ENCODE peak calls at places on chromosomes 5 and 9, in six cellular contexts. One of them, this sample, is unnamed. For H4K20me1 and H3K9me3, the result is how much of the 10 kb centered on the place peaks cover.

GRCh38 chr9:9924369-9924768 is 688.4 kb downstream of the PTPRD start:
- DNase-seq in PC-9: no peak
- DNase-seq in IMR-90: no peak
- DNase-seq in endothelial cell of umbilical vein: no peak
- DNase-seq in fibroblast of lung: no peak
- DNase-seq in PC-3: no peak
- DNase-seq in this sample: no peak

GRCh38 chr9:119998614-119999013 is 581.4 kb downstream of the CDK5RAP2 start:
- DNase-seq in PC-9: no peak
- DNase-seq in IMR-90: no peak
- DNase-seq in endothelial cell of umbilical vein: no peak
- DNase-seq in fibroblast of lung: no peak
- DNase-seq in PC-3: no peak
- DNase-seq in this sample: no peak

GRCh38 chr9:16321461-16322119 is 548.9 kb downstream of the BNC2 start:
- DNase-seq in PC-9: no peak
- DNase-seq in IMR-90: peak
- DNase-seq in endothelial cell of umbilical vein: peak
- DNase-seq in fibroblast of lung: peak
- DNase-seq in PC-3: peak
- DNase-seq in this sample: no peak

GRCh38 chr5:41193462-41194166 is 19.7 kb downstream of the C6 start:
- DNase-seq in PC-9: no peak
- DNase-seq in IMR-90: peak
- DNase-seq in endothelial cell of umbilical vein: peak
- DNase-seq in fibroblast of lung: peak
- DNase-seq in PC-3: peak
- DNase-seq in this sample: peak

GRCh38 chr9:109424618-109425017 is 73.5 kb downstream of the PTPN3 start:
- DNase-seq in PC-9: no peak
- DNase-seq in IMR-90: no peak
- DNase-seq in endothelial cell of umbilical vein: no peak
- DNase-seq in fibroblast of lung: no peak
- DNase-seq in PC-3: no peak
- DNase-seq in this sample: no peak

GRCh38 chr5:136907371-136907770 is 542.0 kb upstream of the TRPC7 start:
- DNase-seq in PC-9: no peak
- DNase-seq in IMR-90: no peak
- DNase-seq in endothelial cell of umbilical vein: no peak
- DNase-seq in fibroblast of lung: no peak
- DNase-seq in PC-3: no peak
- DNase-seq in this sample: no peak

GRCh38 chr9:97958812-97959511 is 21.0 kb upstream of the HEMGN start:
- DNase-seq in PC-9: no peak
- DNase-seq in IMR-90: peak
- DNase-seq in endothelial cell of umbilical vein: no peak
- DNase-seq in fibroblast of lung: peak
- DNase-seq in PC-3: no peak
- DNase-seq in this sample: no peak

GRCh38 chr9:115261656-115262081 is 143.7 kb upstream of the TNC start:
- DNase-seq in PC-9: no peak
- DNase-seq in IMR-90: peak
- DNase-seq in endothelial cell of umbilical vein: no peak
- DNase-seq in fibroblast of lung: peak
- DNase-seq in PC-3: peak
- DNase-seq in this sample: no peak

GRCh38 chr9:36823934-36824333 is 210.1 kb downstream of the PAX5 start:
- DNase-seq in PC-9: no peak
- DNase-seq in IMR-90: no peak
- DNase-seq in endothelial cell of umbilical vein: no peak
- DNase-seq in fibroblast of lung: no peak
- DNase-seq in PC-3: no peak
- DNase-seq in this sample: no peak

GRCh38 chr9:136385015-136385414 is 11.5 kb upstream of the CARD9 start:
- DNase-seq in PC-9: no peak
- DNase-seq in IMR-90: no peak
- DNase-seq in endothelial cell of umbilical vein: no peak
- DNase-seq in fibroblast of lung: no peak
- DNase-seq in PC-3: no peak
- DNase-seq in this sample: no peak

GRCh38 chr5:93503598-93504067 is 77.4 kb downstream of the NR2F1-AS1 start:
- DNase-seq in PC-9: peak
- DNase-seq in IMR-90: peak
- DNase-seq in endothelial cell of umbilical vein: peak
- DNase-seq in fibroblast of lung: peak
- DNase-seq in PC-3: peak
- DNase-seq in this sample: peak

GRCh38 chr5:119470851-119471451 is 18.7 kb downstream of the HSD17B4 start:
- DNase-seq in PC-9: no peak
- DNase-seq in IMR-90: peak
- DNase-seq in endothelial cell of umbilical vein: peak
- DNase-seq in fibroblast of lung: peak
- DNase-seq in PC-3: peak
- DNase-seq in this sample: peak

GRCh38 chr9:92971776-92972175 is 24.5 kb downstream of the FGD3 start:
- DNase-seq in PC-9: no peak
- DNase-seq in IMR-90: no peak
- DNase-seq in endothelial cell of umbilical vein: no peak
- DNase-seq in fibroblast of lung: no peak
- DNase-seq in PC-3: no peak
- DNase-seq in this sample: no peak

GRCh38 chr9:92971121-92971520 is 23.8 kb downstream of the FGD3 start:
- DNase-seq in PC-9: no peak
- DNase-seq in IMR-90: no peak
- DNase-seq in endothelial cell of umbilical vein: no peak
- DNase-seq in fibroblast of lung: no peak
- DNase-seq in PC-3: no peak
- DNase-seq in this sample: no peak

GRCh38 chr9:92969516-92970466 is 22.5 kb downstream of the FGD3 start:
- DNase-seq in PC-9: no peak
- DNase-seq in IMR-90: no peak
- DNase-seq in endothelial cell of umbilical vein: no peak
- DNase-seq in fibroblast of lung: no peak
- DNase-seq in PC-3: no peak
- DNase-seq in this sample: no peak

GRCh38 chr9:92968081-92968480 is 20.8 kb downstream of the FGD3 start:
- DNase-seq in PC-9: no peak
- DNase-seq in IMR-90: no peak
- DNase-seq in endothelial cell of umbilical vein: no peak
- DNase-seq in fibroblast of lung: no peak
- DNase-seq in PC-3: no peak
- DNase-seq in this sample: no peak

DNA sequence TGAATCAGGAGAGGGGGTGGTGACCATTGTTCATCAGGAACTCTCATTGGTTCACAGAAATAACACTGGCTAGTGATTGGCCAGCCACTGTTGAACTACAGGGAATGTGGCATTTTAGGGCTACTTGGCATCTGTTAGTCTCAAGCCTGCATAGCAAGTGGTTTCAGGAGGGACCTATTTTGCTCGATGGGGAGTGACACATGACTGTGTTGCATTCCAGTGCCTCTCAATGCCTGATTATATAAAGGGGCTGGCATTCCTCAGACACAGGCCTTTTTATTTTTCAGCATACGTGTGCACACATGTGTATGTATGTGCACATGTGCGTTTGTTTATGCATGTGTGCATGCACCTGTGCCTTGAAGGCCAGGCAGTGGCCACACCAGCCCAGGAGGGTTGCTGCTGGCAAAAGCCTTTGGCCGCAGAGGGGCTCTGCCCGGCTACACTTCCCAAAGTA is 23.2 kb downstream of the FGD3 start:
- DNase-seq in PC-9: peak
- DNase-seq in IMR-90: peak
- DNase-seq in endothelial cell of umbilical vein: no peak
- DNase-seq in fibroblast of lung: peak
- DNase-seq in PC-3: peak
- DNase-seq in this sample: no peak
- H4K20me1 ChIP-seq in PC-9: under half
- H4K20me1 ChIP-seq in IMR-90: under half
- H4K20me1 ChIP-seq in endothelial cell of umbilical vein: under half
- H4K20me1 ChIP-seq in fibroblast of lung: under half
- H4K20me1 ChIP-seq in PC-3: under half
- H4K20me1 ChIP-seq in this sample: under half

DNA sequence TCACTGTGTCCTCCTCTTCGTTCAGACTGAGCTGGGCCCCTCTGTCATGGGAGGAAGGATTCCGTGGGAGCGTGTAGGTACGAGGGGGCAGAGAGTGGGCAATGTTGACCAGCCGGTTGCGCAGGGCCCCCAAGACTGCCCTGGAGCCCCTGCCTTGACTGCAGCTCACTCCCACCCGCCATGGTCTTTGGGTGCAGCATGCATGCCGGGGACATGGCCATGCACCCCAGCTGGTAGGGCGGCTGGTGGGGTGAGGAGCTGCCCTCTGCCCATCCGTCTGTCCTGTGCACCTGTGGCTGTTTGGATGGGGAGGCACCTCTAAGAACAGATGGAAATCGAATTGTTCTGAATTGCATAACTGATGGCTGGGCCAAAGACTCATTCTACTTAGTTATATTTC is 42.6 kb upstream of the NPR3 start:
- DNase-seq in PC-9: no peak
- DNase-seq in IMR-90: no peak
- DNase-seq in endothelial cell of umbilical vein: no peak
- DNase-seq in fibroblast of lung: no peak
- DNase-seq in PC-3: no peak
- DNase-seq in this sample: no peak
- H3K9me3 ChIP-seq in PC-9: under half
- H3K9me3 ChIP-seq in IMR-90: under half
- H3K9me3 ChIP-seq in endothelial cell of umbilical vein: under half
- H3K9me3 ChIP-seq in fibroblast of lung: under half
- H3K9me3 ChIP-seq in PC-3: under half
- H3K9me3 ChIP-seq in this sample: under half

DNA sequence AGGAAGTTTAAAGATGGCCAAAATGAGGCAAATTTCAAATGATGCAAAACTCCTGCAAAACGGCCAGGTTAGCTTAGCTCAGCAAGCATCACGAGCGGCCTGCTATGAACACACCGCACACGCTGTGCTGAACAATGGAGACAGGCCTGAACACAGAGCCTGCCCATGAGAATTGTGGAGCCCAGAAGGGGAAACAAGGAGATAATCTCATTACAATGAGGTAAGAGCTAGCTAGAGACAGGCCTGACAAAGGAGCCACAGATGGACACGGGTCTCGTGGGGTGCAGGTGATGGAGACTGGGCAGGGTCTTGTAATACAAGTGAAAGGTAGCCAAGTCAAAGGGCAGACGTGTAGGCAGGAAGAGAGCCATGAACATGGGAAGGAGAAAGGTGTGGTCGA is 50.2 kb downstream of the PSMB7 start:
- DNase-seq in PC-9: no peak
- DNase-seq in IMR-90: no peak
- DNase-seq in endothelial cell of umbilical vein: no peak
- DNase-seq in fibroblast of lung: no peak
- DNase-seq in PC-3: no peak
- DNase-seq in this sample: no peak
- H4K20me1 ChIP-seq in PC-9: half or more
- H4K20me1 ChIP-seq in IMR-90: half or more
- H4K20me1 ChIP-seq in endothelial cell of umbilical vein: under half
- H4K20me1 ChIP-seq in fibroblast of lung: under half
- H4K20me1 ChIP-seq in PC-3: half or more
- H4K20me1 ChIP-seq in this sample: under half

GRCh38 chr5:141371572-141372475 is 1.8 kb downstream of the PCDHGB3 start:
- DNase-seq in PC-9: no peak
- DNase-seq in IMR-90: no peak
- DNase-seq in endothelial cell of umbilical vein: no peak
- DNase-seq in fibroblast of lung: no peak
- DNase-seq in PC-3: no peak
- DNase-seq in this sample: no peak

GRCh38 chr5:141374627-141375026 is 936 bp downstream of the PCDHGA6 start:
- DNase-seq in PC-9: no peak
- DNase-seq in IMR-90: no peak
- DNase-seq in endothelial cell of umbilical vein: no peak
- DNase-seq in fibroblast of lung: no peak
- DNase-seq in PC-3: no peak
- DNase-seq in this sample: no peak

GRCh38 chr5:141369994-141370848 is at the start of gene PCDHGB3:
- DNase-seq in PC-9: no peak
- DNase-seq in IMR-90: peak
- DNase-seq in endothelial cell of umbilical vein: peak
- DNase-seq in fibroblast of lung: peak
- DNase-seq in PC-3: no peak
- DNase-seq in this sample: no peak

GRCh38 chr5:141373673-141374317 is at the start of gene PCDHGA6:
- DNase-seq in PC-9: no peak
- DNase-seq in IMR-90: peak
- DNase-seq in endothelial cell of umbilical vein: peak
- DNase-seq in fibroblast of lung: peak
- DNase-seq in PC-3: no peak
- DNase-seq in this sample: no peak
- H3K9me3 ChIP-seq in PC-9: under half
- H3K9me3 ChIP-seq in IMR-90: half or more
- H3K9me3 ChIP-seq in endothelial cell of umbilical vein: under half
- H3K9me3 ChIP-seq in fibroblast of lung: under half
- H3K9me3 ChIP-seq in PC-3: under half
- H3K9me3 ChIP-seq in this sample: under half

DNA sequence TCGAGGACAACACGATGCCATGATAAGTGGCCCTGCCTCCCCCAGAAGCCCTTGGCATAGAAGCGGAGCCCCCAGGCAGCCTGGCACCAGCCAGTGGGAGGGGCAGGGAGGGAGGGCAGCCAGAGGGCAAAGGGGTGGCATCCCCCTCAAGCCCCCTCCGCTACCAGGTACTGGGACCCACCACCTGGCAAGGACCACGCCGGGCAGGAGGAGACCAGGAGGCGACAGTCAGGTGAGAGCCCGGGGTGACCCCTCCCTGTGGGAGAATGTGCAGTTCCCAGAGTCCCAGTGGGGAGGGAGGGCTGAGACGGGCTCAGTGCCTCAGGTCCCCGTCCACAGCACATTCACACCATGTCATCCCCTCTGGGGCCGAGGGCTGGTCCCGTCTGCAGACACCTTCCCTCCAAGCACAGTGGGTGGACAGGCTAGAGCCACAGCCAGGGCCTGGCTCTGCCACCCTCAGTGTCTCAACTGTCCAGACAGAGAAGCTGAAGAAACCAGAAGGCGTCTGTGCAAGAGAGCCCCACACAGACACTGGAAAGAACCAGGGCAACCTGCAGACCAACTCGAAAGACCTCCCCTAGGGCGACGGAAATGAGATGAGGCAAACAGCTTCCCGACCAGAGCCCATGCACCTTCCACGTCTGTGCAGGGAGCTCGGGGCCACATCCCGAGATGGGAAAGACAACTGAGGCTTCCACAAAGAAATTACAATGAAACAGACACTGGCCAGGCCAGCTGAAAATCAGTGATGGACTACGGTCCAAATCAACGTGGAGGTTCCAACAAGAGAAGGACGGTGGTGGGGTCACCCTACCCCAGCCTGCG is 11.1 kb downstream of the BRD3 start:
- DNase-seq in PC-9: no peak
- DNase-seq in IMR-90: no peak
- DNase-seq in endothelial cell of umbilical vein: no peak
- DNase-seq in fibroblast of lung: no peak
- DNase-seq in PC-3: no peak
- DNase-seq in this sample: no peak
- H4K20me1 ChIP-seq in PC-9: half or more
- H4K20me1 ChIP-seq in IMR-90: half or more
- H4K20me1 ChIP-seq in endothelial cell of umbilical vein: under half
- H4K20me1 ChIP-seq in fibroblast of lung: under half
- H4K20me1 ChIP-seq in PC-3: under half
- H4K20me1 ChIP-seq in this sample: half or more

GRCh38 chr9:134968011-134968822 is 50.5 kb upstream of the FCN1 start:
- DNase-seq in PC-9: no peak
- DNase-seq in IMR-90: peak
- DNase-seq in endothelial cell of umbilical vein: no peak
- DNase-seq in fibroblast of lung: peak
- DNase-seq in PC-3: no peak
- DNase-seq in this sample: no peak
- H3K9me3 ChIP-seq in PC-9: under half
- H3K9me3 ChIP-seq in IMR-90: under half
- H3K9me3 ChIP-seq in endothelial cell of umbilical vein: under half
- H3K9me3 ChIP-seq in fibroblast of lung: under half
- H3K9me3 ChIP-seq in PC-3: under half
- H3K9me3 ChIP-seq in this sample: under half

GRCh38 chr9:127772603-127773002 is 5.9 kb downstream of the SH2D3C start:
- DNase-seq in PC-9: no peak
- DNase-seq in IMR-90: no peak
- DNase-seq in endothelial cell of umbilical vein: no peak
- DNase-seq in fibroblast of lung: no peak
- DNase-seq in PC-3: no peak
- DNase-seq in this sample: no peak
- H4K20me1 ChIP-seq in PC-9: under half
- H4K20me1 ChIP-seq in IMR-90: under half
- H4K20me1 ChIP-seq in endothelial cell of umbilical vein: under half
- H4K20me1 ChIP-seq in fibroblast of lung: under half
- H4K20me1 ChIP-seq in PC-3: under half
- H4K20me1 ChIP-seq in this sample: under half

This sample was measured in hepatocyte.